ENCODE peak calls at places on chromosomes 13 and 19, in ten cellular contexts. X is stimulated activated CD4-positive, alpha-beta T cell treated with anti-CD3 and anti-CD28 coated beads, Interleukin-15, amount 100 ng/mL, for 1 hour; B is NCI-H774; W is left colon; A is cardiac muscle cell; C is activated CD4-positive, alpha-beta T cell treated with anti-CD3 and anti-CD28 coated beads for 4 hours; U is anterior cingulate cortex; K is mammary epithelial cell; Z is ELR; M is AG04449. R is an unnamed sample.

GRCh38 chr19:1104452-1105216 is 840 bp downstream of the GPX4 start:
- DNase-seq in A (peak), Z (peak), M (no peak), C (peak), K (peak), W (peak), X (no peak), B (peak), U (peak), R (no peak)

GRCh38 chr19:50838239-50838638 is 4.9 kb upstream of the KLK15 start:
- DNase-seq in A (no peak), Z (peak), U (no peak), X (no peak), C (no peak), K (no peak), W (no peak), B (no peak), M (no peak), R (no peak)

GRCh38 chr13:40786568-40786996 is 2.8 kb upstream of the SLC25A15 start:
- DNase-seq in A (no peak), U (no peak), W (no peak), K (no peak), C (no peak), B (no peak), X (no peak), M (no peak), Z (peak), R (no peak)

GRCh38 chr19:35154535-35155406 is at the start of gene FXYD5:
- DNase-seq in W (peak), Z (peak), A (no peak), U (no peak), M (peak), C (peak), K (peak), B (no peak), X (peak), R (no peak)

GRCh38 chr13:71517004-71517403 is 350.0 kb downstream of the DACH1 start:
- DNase-seq in M (no peak), B (no peak), W (no peak), C (no peak), U (no peak), K (no peak), X (no peak), A (no peak), Z (peak), R (no peak)

GRCh38 chr19:16274466-16274865 is 50.2 kb upstream of the KLF2 start:
- DNase-seq in A (no peak), U (no peak), X (no peak), B (no peak), M (no peak), C (no peak), K (no peak), W (no peak), Z (no peak), R (no peak)

GRCh38 chr19:49473868-49474544 is at the start of gene FLT3LG:
- DNase-seq in A (peak), B (peak), W (peak), X (peak), M (no peak), U (peak), Z (peak), C (peak), K (peak), R (no peak)

GRCh38 chr19:35342430-35342829 is 5.3 kb upstream of the FFAR1 start:
- DNase-seq in B (no peak), M (no peak), U (no peak), K (no peak), X (no peak), A (no peak), C (no peak), W (no peak), Z (no peak), R (no peak)

GRCh38 chr13:44306401-44307192 is 67.0 kb upstream of the SERP2 start:
- DNase-seq in B (no peak), K (peak), A (peak), M (no peak), C (no peak), U (peak), Z (peak), W (peak), X (no peak), R (no peak)

GRCh38 chr19:47190167-47190727 is 40.8 kb downstream of the BBC3 start:
- DNase-seq in A (peak), W (peak), B (no peak), Z (peak), C (peak), M (peak), K (peak), X (peak), U (peak), R (no peak)

GRCh38 chr19:8640402-8641004 is 10.1 kb downstream of the NFILZ start:
- DNase-seq in U (no peak), B (no peak), K (no peak), X (no peak), W (peak), M (no peak), Z (no peak), A (no peak), C (no peak), R (no peak)

GRCh38 chr19:54684537-54684936 is 21.8 kb downstream of the LILRB4 start:
- DNase-seq in C (no peak), Z (peak), B (no peak), W (no peak), K (peak), M (no peak), U (no peak), X (no peak), A (peak), R (no peak)

GRCh38 chr19:50817941-50818858 is 5.4 kb downstream of the KLK1 start:
- DNase-seq in K (no peak), A (peak), B (peak), W (peak), M (no peak), X (no peak), Z (no peak), U (no peak), C (no peak), R (no peak)

GRCh38 chr13:66405908-66406802 is 824.0 kb downstream of the PCDH9 start:
- DNase-seq in B (no peak), W (no peak), A (no peak), C (no peak), Z (peak), X (no peak), U (no peak), M (peak), K (peak), R (no peak)

GRCh38 chr19:5184930-5185329 is 155.7 kb downstream of the PTPRS start:
- DNase-seq in Z (no peak), X (no peak), C (no peak), K (no peak), B (no peak), A (no peak), U (no peak), W (no peak), M (no peak), R (no peak)

GRCh38 chr19:823565-824121 is 1.9 kb upstream of the PLPPR3 start:
- DNase-seq in W (no peak), A (no peak), X (no peak), M (no peak), B (no peak), Z (no peak), U (no peak), K (no peak), C (no peak), R (no peak)

GRCh38 chr19:38922482-38922881 is 8.1 kb downstream of the SARS2 start:
- DNase-seq in K (no peak), X (no peak), B (no peak), M (no peak), A (no peak), Z (no peak), W (no peak), U (no peak), C (no peak), R (no peak)

GRCh38 chr19:8577247-8577646 is at the start of gene MYO1F:
- DNase-seq in W (peak), K (no peak), A (no peak), U (no peak), X (no peak), M (no peak), Z (no peak), C (no peak), B (no peak), R (no peak)

R was measured in esophagus squamous epithelium.